ENCODE peak calls at places on chromosome 20, in five cellular contexts. U is foreskin fibroblast, E is T47D, B is NCI-H226, I is EL. W is an unnamed sample.

GRCh38 chr20:40275738-40276137 is 413.3 kb downstream of the MAFB start:
- DNase-seq in U (no peak), E (no peak), B (no peak), I (no peak), W (no peak)

GRCh38 chr20:61118429-61119224 is 133.4 kb upstream of the CDH4 start:
- DNase-seq in U (no peak), E (no peak), B (no peak), I (peak; percentile 72), W (no peak)

GRCh38 chr20:57785061-57785460 is 75.2 kb upstream of the PMEPA1 start:
- DNase-seq in U (no peak), E (no peak), B (no peak), I (no peak), W (no peak)

GRCh38 chr20:1287306-1287705 is 21.2 kb downstream of the SNPH start:
- DNase-seq in U (no peak), E (no peak), B (no peak), I (no peak), W (no peak)

GRCh38 chr20:41482647-41483552 is 116.3 kb upstream of the EMILIN3 start:
- DNase-seq in U (peak; percentile 84), E (no peak), B (peak; percentile 87), I (peak; percentile 95), W (no peak)

GRCh38 chr20:11894072-11894471 is 23.6 kb upstream of the BTBD3 start:
- DNase-seq in U (no peak), E (no peak), B (no peak), I (no peak), W (no peak)

GRCh38 chr20:11958852-11959251 is 41.2 kb downstream of the BTBD3 start:
- DNase-seq in U (no peak), E (peak; percentile 18), B (no peak), I (peak; percentile 9), W (no peak)

GRCh38 chr20:2606507-2607006 is 45.9 kb upstream of the NOP56 start:
- DNase-seq in U (peak; percentile 23), E (no peak), B (no peak), I (no peak), W (no peak)

GRCh38 chr20:47032969-47033578 is 138.4 kb downstream of the EYA2 start:
- DNase-seq in U (no peak), E (no peak), B (no peak), I (no peak), W (no peak)

GRCh38 chr20:46970937-46971630 is 76.4 kb downstream of the EYA2 start:
- DNase-seq in U (peak; percentile 87), E (peak; percentile 80), B (peak; percentile 70), I (peak; percentile 83), W (no peak)

GRCh38 chr20:21322921-21323321 is 19.8 kb downstream of the XRN2 start:
- DNase-seq in U (peak; percentile 30), E (no peak), B (no peak), I (peak; percentile 46), W (no peak)

GRCh38 chr20:35226126-35226774 is at the start of gene MMP24:
- DNase-seq in U (no peak), E (no peak), B (no peak), I (no peak), W (no peak)

GRCh38 chr20:4875578-4876067 is 125.7 kb downstream of the SLC23A2 start:
- DNase-seq in U (no peak), E (no peak), B (no peak), I (no peak), W (no peak)

GRCh38 chr20:23668477-23668951 is 20.3 kb downstream of the CST4 start:
- DNase-seq in U (peak; percentile 80), E (peak; percentile 45), B (peak; percentile 8), I (peak; percentile 60), W (peak; percentile 48)

GRCh38 chr20:36521526-36521925 is 19.8 kb upstream of the MYL9 start:
- DNase-seq in U (no peak), E (no peak), B (no peak), I (no peak), W (no peak)

GRCh38 chr20:3716195-3716834 is 3.9 kb upstream of the SIGLEC1 start:
- DNase-seq in U (peak; percentile 67), E (no peak), B (peak; percentile 20), I (peak; percentile 55), W (peak; percentile 24)

GRCh38 chr20:33724439-33725094 is 4.5 kb upstream of the PXMP4 start:
- DNase-seq in U (no peak), E (no peak), B (no peak), I (no peak), W (peak; percentile 97)

GRCh38 chr20:41748051-41748450 is 129.9 kb upstream of the CHD6 start:
- DNase-seq in U (no peak), E (no peak), B (no peak), I (no peak), W (no peak)

GRCh38 chr20:61385731-61386130 is 133.7 kb downstream of the CDH4 start:
- DNase-seq in U (no peak), E (no peak), B (no peak), I (no peak), W (no peak)

GRCh38 chr20:35663516-35663812 is 1.2 kb downstream of the CPNE1 start:
- DNase-seq in U (no peak), E (no peak), B (no peak), I (peak; percentile 38), W (no peak)

GRCh38 chr20:45336530-45337366 is 11.5 kb downstream of the SDC4 start:
- DNase-seq in U (peak; percentile 97), E (no peak), B (peak; percentile 98), I (peak; percentile 96), W (no peak)

GRCh38 chr20:63000958-63001357 is 5.8 kb downstream of the BHLHE23 start:
- DNase-seq in U (no peak), E (no peak), B (no peak), I (no peak), W (no peak)

GRCh38 chr20:1718604-1719384 is 61.2 kb upstream of the SIRPG start:
- DNase-seq in U (peak; percentile 70), E (no peak), B (peak; percentile 89), I (peak; percentile 94), W (no peak)

GRCh38 chr20:23449400-23449799 is 3.3 kb downstream of the CST11 start:
- DNase-seq in U (no peak), E (no peak), B (no peak), I (peak; percentile 20), W (peak; percentile 21)

GRCh38 chr20:15814903-15815302 is 758.3 kb downstream of the KIF16B start:
- DNase-seq in U (peak; percentile 67), E (no peak), B (peak; percentile 42), I (peak; percentile 45), W (no peak)

GRCh38 chr20:63071541-63072181 is 64.9 kb upstream of the BHLHE23 start:
- DNase-seq in U (peak; percentile 82), E (no peak), B (peak; percentile 90), I (peak; percentile 81), W (no peak)

GRCh38 chr20:46802696-46803445 is 91.8 kb upstream of the EYA2 start:
- DNase-seq in U (no peak), E (no peak), B (no peak), I (no peak), W (no peak)

GRCh38 chr20:44104807-44105517 is 82.0 kb downstream of the JPH2 start:
- DNase-seq in U (peak; percentile 68), E (no peak), B (peak; percentile 89), I (peak; percentile 52), W (no peak)

GRCh38 chr20:64223526-64224067 is 32.0 kb upstream of the PCMTD2 start:
- DNase-seq in U (peak; percentile 58), E (no peak), B (no peak), I (no peak), W (no peak)

W was measured in AML-193.